ENCODE peak calls at places on chromosomes 7 and 10, in four cellular contexts. J is IMR-90, B is H9, A is mesendoderm. I is an unnamed sample.

GRCh38 chr10:95341716-95342130 is 50.9 kb upstream of the PDLIM1 start:
- DNase-seq in J (peak), B (no peak), A (no peak), I (no peak)

GRCh38 chr10:52479567-52479966 is 165.5 kb downstream of the DKK1 start:
- DNase-seq in J (no peak), B (no peak), A (no peak), I (no peak)

GRCh38 chr7:8442814-8443304 is 9.4 kb downstream of the NXPH1 start:
- DNase-seq in J (no peak), B (peak), A (peak), I (peak)

GRCh38 chr7:94295805-94296204 is 98.9 kb upstream of the COL1A2 start:
- DNase-seq in J (peak), B (no peak), A (no peak), I (no peak)

GRCh38 chr7:46139079-46139478 is 218.0 kb upstream of the IGFBP3 start:
- DNase-seq in J (peak), B (no peak), A (peak), I (no peak)

GRCh38 chr7:151080522-151081169 is at the start of gene FASTK:
- DNase-seq in J (peak), B (peak), A (peak), I (no peak)

GRCh38 chr7:7157887-7158271 is 24.5 kb upstream of the C1GALT1 start:
- DNase-seq in J (peak), B (no peak), A (no peak), I (no peak)

GRCh38 chr7:135717686-135718085 is 10.3 kb downstream of the SLC13A4 start:
- DNase-seq in J (no peak), B (no peak), A (no peak), I (no peak)

GRCh38 chr7:17229257-17229656 is 69.2 kb upstream of the AHR start:
- DNase-seq in J (no peak), B (no peak), A (no peak), I (no peak)

GRCh38 chr10:110843031-110843430 is 28.7 kb upstream of the PDCD4 start:
- DNase-seq in J (no peak), B (no peak), A (no peak), I (no peak)

GRCh38 chr10:49668684-49669083 is 10.8 kb upstream of the C10orf53 start:
- DNase-seq in J (no peak), B (no peak), A (no peak), I (no peak)

GRCh38 chr10:117239031-117239430 is 1.9 kb upstream of the SLC18A2 start:
- DNase-seq in J (no peak), B (no peak), A (no peak), I (no peak)

GRCh38 chr10:131220601-131221171 is 90.8 kb downstream of the TCERG1L start:
- DNase-seq in J (no peak), B (no peak), A (no peak), I (no peak)

GRCh38 chr10:122674781-122675180 is 24.9 kb downstream of the C10orf120 start:
- DNase-seq in J (no peak), B (no peak), A (no peak), I (no peak)

GRCh38 chr7:121126801-121127534 is 138.5 kb downstream of the CPED1 start:
- DNase-seq in J (peak), B (no peak), A (no peak), I (no peak)

GRCh38 chr7:23246540-23246939 is at the start of gene GPNMB:
- DNase-seq in J (peak), B (no peak), A (peak), I (no peak)

GRCh38 chr7:95693551-95694333 is 78.6 kb upstream of the DYNC1I1 start:
- DNase-seq in J (peak), B (no peak), A (no peak), I (no peak)

GRCh38 chr10:111739160-111739712 is 444.3 kb downstream of the GPAM start:
- DNase-seq in J (no peak), B (no peak), A (peak), I (no peak)

GRCh38 chr7:5494683-5495561 is 71.3 kb upstream of the TNRC18 start:
- DNase-seq in J (peak), B (peak), A (peak), I (peak)

GRCh38 chr7:36192050-36192824 is 39.2 kb downstream of the EEPD1 start:
- DNase-seq in J (peak), B (no peak), A (no peak), I (no peak)

GRCh38 chr7:16914771-16915170 is 33.0 kb upstream of the AGR3 start:
- DNase-seq in J (no peak), B (no peak), A (no peak), I (no peak)

GRCh38 chr7:74572301-74573090 is 85.0 kb upstream of the GTF2I start:
- DNase-seq in J (no peak), B (no peak), A (peak), I (no peak)

GRCh38 chr7:45454771-45455170 is 119.4 kb upstream of the ADCY1 start:
- DNase-seq in J (no peak), B (no peak), A (no peak), I (no peak)

GRCh38 chr10:46091834-46092522 is 45.9 kb upstream of the MSMB start:
- DNase-seq in J (no peak), B (no peak), A (no peak), I (no peak)

DNA sequence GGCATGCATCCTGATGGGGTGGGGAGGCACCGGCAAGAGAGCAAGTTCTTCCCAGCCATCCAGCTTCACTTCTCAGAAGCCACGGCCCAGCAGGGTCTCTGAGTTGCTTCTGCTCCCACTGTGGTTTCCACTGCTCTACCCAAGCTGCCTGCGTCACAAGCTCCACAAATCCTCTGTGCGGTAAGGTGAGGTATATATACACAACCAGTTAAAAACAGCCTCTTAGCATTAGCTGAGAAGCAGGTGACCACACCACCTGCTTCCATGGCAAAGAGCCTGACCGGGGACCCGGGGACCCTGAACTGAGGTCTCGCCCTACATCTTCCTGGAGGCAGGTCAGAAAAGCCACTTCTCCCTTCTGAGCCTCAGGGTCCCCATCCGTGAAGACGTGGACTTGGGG is 46.9 kb upstream of the NPFFR1 start:
- DNase-seq in J (no peak), B (no peak), A (no peak), I (no peak)
- H4K5ac ChIP-seq in J (no peak), B (no peak), A (no peak), I (no peak)

GRCh38 chr7:42502022-42502421 is 265.0 kb upstream of the GLI3 start:
- DNase-seq in J (no peak), B (no peak), A (no peak), I (no peak)
- H4K5ac ChIP-seq in J (no peak), B (no peak), A (no peak), I (no peak)

DNA sequence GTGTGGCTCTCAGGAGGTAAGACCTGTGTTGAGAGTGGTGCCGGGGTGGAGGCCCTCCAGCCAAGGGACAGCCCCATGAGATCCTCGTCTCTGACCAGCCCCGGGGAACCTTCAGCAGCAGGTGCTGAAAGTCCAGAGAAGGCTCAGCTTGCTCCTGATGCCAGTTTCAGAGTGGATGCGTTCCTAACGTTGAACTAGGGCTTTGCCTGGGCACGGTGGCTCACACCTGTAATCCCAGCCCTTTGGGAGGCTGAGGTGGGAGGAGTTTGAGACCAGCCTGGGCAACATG is 45.7 kb downstream of the BAIAP2L1 start:
- DNase-seq in J (no peak), B (no peak), A (no peak), I (no peak)
- H4K5ac ChIP-seq in J (peak), B (no peak), A (no peak), I (no peak)

DNA sequence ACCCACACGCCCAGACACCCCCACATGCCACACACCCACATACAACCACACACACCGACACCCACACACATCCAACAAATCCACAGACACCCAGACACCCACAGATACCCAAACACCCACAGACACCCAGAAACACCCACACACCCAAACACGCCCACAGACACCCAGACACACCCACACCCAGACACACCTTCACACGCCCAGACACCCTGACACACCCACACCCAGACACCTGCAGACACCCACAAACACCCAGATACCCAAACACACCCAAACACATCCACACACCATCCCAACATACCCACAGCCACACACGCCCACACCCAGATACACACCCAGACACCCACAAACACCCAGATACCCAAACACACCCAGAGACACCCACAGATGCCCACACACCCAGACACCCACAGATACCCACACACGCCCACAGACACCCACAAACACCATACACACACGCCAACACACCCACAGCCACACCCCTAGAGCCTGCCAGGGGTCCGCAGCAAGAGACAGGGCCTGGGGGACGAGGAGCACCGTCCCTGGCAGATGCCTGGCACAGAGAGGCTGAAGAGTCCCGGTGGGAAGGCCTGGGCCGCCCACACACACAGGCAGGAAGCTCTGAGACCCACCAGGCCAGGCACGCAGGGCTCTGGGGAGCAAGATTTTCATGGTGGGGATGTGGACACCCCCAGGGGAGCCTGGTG is 28.5 kb downstream of the CYP2W1 start:
- DNase-seq in J (no peak), B (no peak), A (no peak), I (no peak)
- H4K5ac ChIP-seq in J (no peak), B (no peak), A (no peak), I (no peak)

DNA sequence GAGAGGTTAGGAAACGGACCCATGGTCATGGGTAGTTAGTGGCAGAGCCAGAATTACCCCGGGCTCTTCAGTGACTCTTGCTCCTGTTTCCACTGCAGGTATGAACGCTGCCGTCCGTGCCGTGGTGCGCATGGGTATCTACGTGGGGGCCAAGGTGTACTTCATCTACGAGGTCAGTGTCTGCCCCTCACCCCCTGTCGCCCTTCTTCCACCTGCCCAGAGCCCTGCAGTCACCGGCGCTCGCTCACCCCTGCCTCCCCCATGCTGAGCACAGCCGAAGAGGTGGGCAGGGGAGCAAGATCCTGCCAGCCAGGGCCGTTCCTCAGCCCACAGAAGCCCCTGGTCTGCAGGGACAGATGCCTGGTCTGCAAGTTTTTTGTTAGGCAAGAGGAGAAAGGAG is 14.9 kb downstream of the PFKP start:
- DNase-seq in J (no peak), B (no peak), A (no peak), I (no peak)
- H4K5ac ChIP-seq in J (no peak), B (no peak), A (no peak), I (no peak)

DNA sequence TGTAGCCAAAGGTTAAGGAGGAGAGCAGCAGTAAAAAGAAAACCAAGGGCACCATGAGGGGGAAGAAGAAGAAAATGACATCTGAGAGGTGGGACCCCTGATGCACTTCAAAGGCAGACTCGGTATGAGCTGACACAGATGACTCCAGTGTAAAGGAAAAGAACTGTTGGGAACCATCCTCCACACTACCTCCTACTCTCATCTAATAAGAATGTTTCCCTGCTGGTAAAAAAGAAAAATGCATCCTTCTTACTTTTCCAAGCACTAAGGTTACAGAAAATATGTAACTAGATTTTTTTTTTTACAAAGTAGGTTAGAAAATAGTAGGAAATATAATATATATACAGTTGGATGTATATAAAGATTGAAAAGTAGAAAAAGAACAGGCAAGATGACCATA is 16.9 kb downstream of the TAS2R41 start:
- DNase-seq in J (peak), B (no peak), A (peak), I (no peak)
- H4K5ac ChIP-seq in J (no peak), B (no peak), A (no peak), I (no peak)

DNA sequence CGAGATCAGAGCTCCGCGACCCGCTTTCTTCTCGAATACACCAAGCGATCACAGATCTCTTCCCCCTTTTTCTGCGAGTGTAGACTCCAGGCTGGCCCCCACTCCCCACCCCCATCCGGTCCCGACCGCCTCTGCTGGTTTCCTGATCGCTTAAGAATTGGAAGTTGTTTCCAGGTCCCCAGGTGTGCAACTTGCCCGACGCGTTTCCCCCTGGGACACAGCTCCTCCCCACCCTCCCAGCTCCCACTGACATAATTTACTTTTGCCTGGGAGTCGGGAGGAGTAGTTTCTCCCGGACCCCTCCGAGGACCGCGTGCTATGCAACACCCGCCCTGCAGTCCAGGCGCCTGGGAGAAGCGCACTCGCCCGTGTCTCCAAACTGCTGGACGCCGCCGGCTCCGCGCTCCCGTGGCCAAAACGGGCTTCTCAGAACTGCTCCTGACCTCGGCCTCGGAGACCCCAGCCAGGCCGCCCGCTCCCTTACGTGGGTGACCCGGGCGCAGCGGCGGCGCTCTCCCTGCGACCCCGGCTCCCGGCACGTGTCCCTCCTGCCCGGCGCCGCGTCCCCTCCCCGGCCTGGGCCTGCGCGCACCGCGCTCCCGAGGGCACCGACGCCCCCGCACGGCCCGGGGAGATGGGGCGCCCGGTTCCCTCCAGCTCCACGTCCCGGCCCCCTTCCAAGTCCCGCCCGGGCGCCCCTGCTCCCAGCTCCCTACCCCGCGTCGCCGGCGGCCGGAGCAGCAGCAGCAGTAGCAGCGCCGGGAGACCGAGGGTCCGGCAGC is 463 bp downstream of the IL15RA start:
- DNase-seq in J (peak), B (peak), A (peak), I (peak)
- H4K5ac ChIP-seq in J (peak), B (no peak), A (no peak), I (no peak)